ENCODE peak calls at places on chromosomes 13 and 19, in seven cellular contexts. W, N, Y, A, R, E and L are unnamed samples.

GRCh38 chr19:23403024-23403423 is 7.8 kb upstream of the ZNF91 start:
- DNase-seq in W (no peak), R (no peak), E (no peak), N (no peak), A (no peak), Y (no peak), L (no peak)

GRCh38 chr19:19087676-19088075 is 23.9 kb downstream of the SLC25A42 start:
- DNase-seq in R (no peak), A (no peak), N (no peak), W (no peak), E (no peak), Y (no peak), L (no peak)

GRCh38 chr13:34435338-34435737 is 506.7 kb upstream of the NBEA start:
- DNase-seq in A (no peak), N (peak; percentile 38), E (no peak), Y (no peak), R (no peak), W (no peak), L (no peak)

GRCh38 chr13:98533912-98534311 is 43.0 kb downstream of the STK24 start:
- DNase-seq in Y (no peak), A (no peak), N (no peak), R (no peak), W (no peak), E (no peak), L (no peak)

GRCh38 chr13:77535448-77535847 is at the start of gene SCEL:
- DNase-seq in N (no peak), Y (no peak), A (no peak), R (no peak), E (no peak), W (no peak), L (no peak)

GRCh38 chr13:100633461-100633860 is 41.1 kb downstream of the TMTC4 start:
- DNase-seq in N (peak; percentile 56), E (no peak), R (no peak), A (peak; percentile 96), Y (no peak), W (no peak), L (no peak)

GRCh38 chr13:50152224-50152623 is 137.0 kb downstream of the KCNRG start:
- DNase-seq in E (no peak), A (no peak), Y (no peak), N (no peak), R (no peak), W (no peak), L (no peak)

GRCh38 chr13:99454518-99455183 is 46.6 kb upstream of the TM9SF2 start:
- DNase-seq in W (no peak), Y (no peak), A (no peak), R (no peak), E (no peak), N (no peak), L (no peak)

GRCh38 chr19:13764101-13764807 is at the start of gene MRI1:
- DNase-seq in Y (peak; percentile 83), W (peak; percentile 88), E (peak; percentile 87), A (peak; percentile 60), R (peak; percentile 78), N (peak; percentile 40), L (peak; percentile 82)

GRCh38 chr19:37977391-37977790 is 70.4 kb downstream of the SIPA1L3 start:
- DNase-seq in A (no peak), R (no peak), E (no peak), W (no peak), Y (no peak), N (no peak), L (no peak)

GRCh38 chr19:51640371-51640770 is 6.3 kb downstream of the SIGLEC14 start:
- DNase-seq in A (no peak), Y (no peak), W (no peak), E (no peak), N (no peak), R (no peak), L (no peak)

GRCh38 chr19:51641648-51642047 is 5.0 kb downstream of the SIGLEC14 start:
- DNase-seq in W (no peak), Y (no peak), A (no peak), R (no peak), N (no peak), E (no peak), L (no peak)

GRCh38 chr19:51632126-51632525 is 1.9 kb upstream of the SIGLEC5 start:
- DNase-seq in W (no peak), A (no peak), N (no peak), R (no peak), E (no peak), Y (no peak), L (peak; percentile 8)

GRCh38 chr19:51639916-51640315 is 6.7 kb downstream of the SIGLEC14 start:
- DNase-seq in N (no peak), A (no peak), E (no peak), W (no peak), Y (no peak), R (no peak), L (no peak)

DNA sequence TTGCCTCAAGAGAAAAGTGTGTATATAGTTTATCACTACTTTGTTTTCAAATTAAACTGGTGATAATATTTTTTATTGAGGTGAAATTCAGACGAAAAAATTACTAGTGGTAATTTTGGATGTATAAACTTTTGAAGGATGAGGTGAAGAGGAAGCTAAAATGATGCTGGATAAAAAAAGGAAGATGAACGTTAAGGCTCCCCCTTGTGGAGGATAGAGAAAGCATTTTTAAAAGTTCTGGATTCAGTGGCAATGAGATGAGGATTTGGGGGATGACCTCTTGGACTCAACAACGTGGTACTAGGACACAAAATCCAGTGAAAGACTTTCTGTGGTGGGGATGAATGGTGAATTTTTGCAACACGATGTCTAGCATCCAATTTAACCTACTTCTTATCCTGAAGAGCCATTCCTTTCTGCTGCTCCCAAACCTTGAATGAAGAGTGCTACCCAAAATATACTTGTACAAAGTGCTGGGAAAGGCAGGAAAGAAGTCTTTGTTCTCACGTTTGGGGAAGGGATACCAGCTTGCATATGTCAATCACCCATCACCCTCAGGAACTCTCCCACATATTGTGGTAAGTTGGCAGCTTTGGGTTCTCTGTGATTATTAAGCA is 7.3 kb upstream of the SIGLEC5 start:
- DNase-seq in R (no peak), W (no peak), N (peak; percentile 31), Y (no peak), A (no peak), E (no peak), L (no peak)
- TF ChIP-seq CTCF in R (no peak), W (no peak), N (peak; percentile 41), Y (peak; percentile 58), A (peak; percentile 28), E (peak; percentile 41), L (no peak)

DNA sequence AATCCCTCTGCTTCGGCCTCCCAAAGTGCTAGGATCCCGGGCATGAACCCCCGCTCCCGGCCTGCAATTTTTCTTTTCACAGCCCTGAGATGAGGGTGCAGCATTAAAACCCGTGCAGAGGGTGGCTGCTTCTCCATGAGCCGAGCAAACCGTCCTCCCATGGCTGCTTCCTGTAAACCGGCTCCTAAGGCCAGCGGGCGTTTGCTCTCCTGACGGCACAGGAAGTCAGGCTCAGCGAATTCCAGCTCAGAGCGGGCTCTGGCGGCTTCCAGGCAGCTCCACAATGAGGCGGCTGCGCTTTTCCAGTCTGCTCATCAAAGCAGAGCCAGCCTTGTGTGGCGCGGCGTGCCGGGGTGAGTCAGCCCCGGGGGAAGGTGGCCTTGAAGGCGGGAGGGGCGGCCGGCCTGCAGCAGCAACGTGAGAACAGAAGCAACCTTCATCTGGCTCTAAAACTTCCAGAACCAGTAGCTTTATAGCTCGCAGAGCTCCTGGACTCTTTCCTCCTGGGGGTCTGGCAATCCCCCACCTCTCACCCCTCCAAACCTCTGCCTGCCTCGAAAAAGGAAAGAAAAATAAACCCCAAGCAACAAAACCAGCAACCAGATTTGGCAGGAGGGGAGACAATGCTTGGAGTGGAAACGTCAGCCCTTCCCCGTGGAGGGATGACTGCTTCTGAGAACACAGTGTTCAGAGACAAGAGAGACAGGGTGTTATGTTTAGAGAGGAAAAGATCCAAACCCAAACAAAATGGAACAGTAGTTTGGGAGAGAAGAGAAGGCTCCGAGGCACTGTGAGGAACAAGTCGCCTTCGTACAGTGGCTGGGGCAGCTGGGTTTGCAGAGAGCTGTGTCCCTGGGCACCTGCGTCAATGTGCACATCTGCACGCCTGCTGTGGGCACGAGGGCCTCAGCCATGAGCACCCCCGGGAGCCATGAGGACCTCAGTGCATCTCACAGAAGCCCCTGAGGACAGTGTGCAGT is 67.8 kb downstream of the GADD45B start:
- DNase-seq in R (peak; percentile 94), A (peak; percentile 98), E (peak; percentile 85), W (peak; percentile 97), Y (peak; percentile 90), N (peak; percentile 93), L (peak; percentile 98)
- TF ChIP-seq POLR2A in R (peak; percentile 76), A (no peak), E (peak; percentile 95), W (peak; percentile 50), Y (peak; percentile 46), N (no peak), L (peak; percentile 67)

GRCh38 chr19:10763828-10764339 is 46.0 kb downstream of the DNM2 start:
- DNase-seq in R (no peak), W (no peak), N (no peak), Y (no peak), E (no peak), A (no peak), L (no peak)
- H3K27ac ChIP-seq in R (peak overlapping the region; percentile 34), W (no peak overlapping the region), N (peak overlapping the region; percentile 89), Y (peak overlapping the region; percentile 88), E (peak overlapping the region; percentile 55), A (no peak overlapping the region), L (peak overlapping the region; percentile 30)

GRCh38 chr19:58091251-58091995 is 6.6 kb downstream of the ZSCAN18 start:
- DNase-seq in Y (no peak), W (no peak), E (no peak), R (no peak), A (no peak), N (no peak), L (no peak)
- TF ChIP-seq CTCF in Y (no peak), W (no peak), E (no peak), R (no peak), A (no peak), N (no peak), L (no peak)

GRCh38 chr13:96636310-96636709 is 358.0 kb downstream of the OXGR1 start:
- DNase-seq in A (no peak), W (no peak), Y (no peak), E (peak; percentile 60), R (no peak), N (no peak), L (no peak)
- TF ChIP-seq POLR2A in A (no peak), W (no peak), Y (no peak), E (no peak), R (no peak), N (no peak), L (no peak)